ENCODE peak calls at places on chromosomes 13 and 19, in five cellular contexts. H, Y, W, X and E are unnamed samples.

GRCh38 chr19:10339380-10339960 is at the start of gene ICAM3:
- DNase-seq in H (no peak), Y (no peak), W (no peak), X (no peak), E (no peak)

GRCh38 chr19:11539495-11540365 is 1.1 kb downstream of the CNN1 start:
- DNase-seq in H (no peak), Y (no peak), W (peak), X (peak), E (no peak)

GRCh38 chr19:48618278-48618915 is 581 bp downstream of the RPL18 start:
- DNase-seq in H (no peak), Y (no peak), W (peak), X (no peak), E (no peak)

GRCh38 chr19:16614941-16615340 is 13.1 kb downstream of the MED26 start:
- DNase-seq in H (no peak), Y (no peak), W (no peak), X (no peak), E (no peak)

GRCh38 chr13:41407380-41407779 is 50.0 kb upstream of the RGCC start:
- DNase-seq in H (peak), Y (peak), W (peak), X (no peak), E (no peak)

GRCh38 chr13:41040584-41041334 is 20.6 kb upstream of the WBP4 start:
- DNase-seq in H (no peak), Y (no peak), W (no peak), X (no peak), E (no peak)

GRCh38 chr13:29753593-29754485 is 96.6 kb downstream of the UBL3 start:
- DNase-seq in H (no peak), Y (no peak), W (peak), X (no peak), E (no peak)

GRCh38 chr13:103067751-103068563 is 1.7 kb upstream of the SLC10A2 start:
- DNase-seq in H (no peak), Y (peak), W (no peak), X (no peak), E (no peak)

GRCh38 chr13:45786293-45786920 is 65.1 kb downstream of the SIAH3 start:
- DNase-seq in H (no peak), Y (no peak), W (no peak), X (no peak), E (no peak)

GRCh38 chr13:113654175-113654560 is 3.8 kb downstream of the ATP4B start:
- DNase-seq in H (no peak), Y (no peak), W (no peak), X (no peak), E (peak)

GRCh38 chr19:6412111-6412999 is 12.3 kb downstream of the KHSRP start:
- DNase-seq in H (no peak), Y (no peak), W (peak), X (peak), E (no peak)

GRCh38 chr19:58395220-58395978 is at the start of gene RNF225:
- DNase-seq in H (no peak), Y (peak), W (no peak), X (no peak), E (no peak)

GRCh38 chr19:14674764-14675163 is at the start of gene ADGRE3:
- DNase-seq in H (no peak), Y (no peak), W (peak), X (no peak), E (no peak)

GRCh38 chr19:16504271-16504670 is 8.1 kb downstream of the C19orf44 start:
- DNase-seq in H (no peak), Y (no peak), W (no peak), X (no peak), E (no peak)

GRCh38 chr19:40805258-40805868 is 6.4 kb downstream of the EGLN2 start:
- DNase-seq in H (no peak), Y (no peak), W (no peak), X (no peak), E (no peak)

GRCh38 chr19:48965806-48966540 is 864 bp downstream of the FTL start:
- DNase-seq in H (no peak), Y (peak), W (peak), X (peak), E (peak)

GRCh38 chr13:107211073-107211472 is 643.1 kb upstream of the ARGLU1 start:
- DNase-seq in H (peak), Y (peak), W (peak), X (peak), E (peak)

GRCh38 chr19:32138416-32138815 is 207.0 kb upstream of the ZNF507 start:
- DNase-seq in H (no peak), Y (no peak), W (no peak), X (no peak), E (no peak)

GRCh38 chr13:33340631-33341030 is 55.1 kb upstream of the STARD13 start:
- DNase-seq in H (no peak), Y (no peak), W (peak), X (no peak), E (no peak)

GRCh38 chr13:97367427-97367826 is 66.5 kb upstream of the RAP2A start:
- DNase-seq in H (no peak), Y (no peak), W (peak), X (peak), E (no peak)

GRCh38 chr13:27170221-27170520 is 1.4 kb downstream of the USP12 start:
- DNase-seq in H (no peak), Y (peak), W (no peak), X (no peak), E (no peak)

GRCh38 chr13:95723428-95723827 is 46.5 kb downstream of the DNAJC3 start:
- DNase-seq in H (no peak), Y (no peak), W (no peak), X (no peak), E (no peak)

GRCh38 chr19:50371914-50372475 is 4.3 kb upstream of the NR1H2 start:
- DNase-seq in H (no peak), Y (no peak), W (peak), X (no peak), E (no peak)

GRCh38 chr13:114107686-114108081 is 24.7 kb downstream of the RASA3 start:
- DNase-seq in H (no peak), Y (no peak), W (peak), X (no peak), E (peak)

GRCh38 chr13:98050041-98050466 is 92.8 kb upstream of the FARP1 start:
- DNase-seq in H (no peak), Y (peak), W (no peak), X (no peak), E (no peak)

GRCh38 chr19:56355517-56355916 is 37.8 kb downstream of the ZNF582 start:
- DNase-seq in H (no peak), Y (no peak), W (no peak), X (no peak), E (no peak)

GRCh38 chr13:113195360-113195759 is 13.1 kb downstream of the PCID2 start:
- DNase-seq in H (no peak), Y (no peak), W (no peak), X (no peak), E (no peak)

GRCh38 chr13:46367622-46368327 is 19.3 kb downstream of the RUBCNL start:
- DNase-seq in H (no peak), Y (peak), W (peak), X (no peak), E (no peak)

GRCh38 chr13:44815507-44816074 is 173.7 kb downstream of the NUFIP1 start:
- DNase-seq in H (peak), Y (peak), W (peak), X (peak), E (peak)

GRCh38 chr13:28137556-28137955 is 789 bp upstream of the PAN3 start:
- DNase-seq in H (no peak), Y (no peak), W (peak), X (peak), E (no peak)

GRCh38 chr13:46684287-46685001 is 112.5 kb downstream of the ESD start:
- DNase-seq in H (no peak), Y (no peak), W (no peak), X (peak), E (peak)

GRCh38 chr13:50713849-50714248 is 129.6 kb downstream of the DLEU7 start:
- DNase-seq in H (no peak), Y (peak), W (peak), X (no peak), E (no peak)

GRCh38 chr13:94291631-94292322 is 187.7 kb downstream of the DCT start:
- DNase-seq in H (no peak), Y (no peak), W (no peak), X (no peak), E (no peak)

GRCh38 chr13:81498969-81499368 is 1158.0 kb upstream of the SPRY2 start:
- DNase-seq in H (no peak), Y (no peak), W (no peak), X (no peak), E (no peak)

GRCh38 chr13:42758515-42758914 is 22.9 kb upstream of the FAM216B start:
- DNase-seq in H (no peak), Y (no peak), W (no peak), X (no peak), E (peak)

GRCh38 chr13:110268061-110268460 is 38.9 kb downstream of the COL4A1 start:
- DNase-seq in H (no peak), Y (no peak), W (no peak), X (no peak), E (no peak)

GRCh38 chr13:111947876-111948275 is 119.1 kb upstream of the SOX1 start:
- DNase-seq in H (no peak), Y (no peak), W (no peak), X (no peak), E (no peak)

GRCh38 chr19:20968092-20968491 is 45.0 kb downstream of the ZNF85 start:
- DNase-seq in H (no peak), Y (peak), W (no peak), X (no peak), E (no peak)

GRCh38 chr19:38667552-38668205 is 20.2 kb downstream of the ACTN4 start:
- DNase-seq in H (no peak), Y (no peak), W (peak), X (no peak), E (peak)

GRCh38 chr19:38665219-38665931 is 17.9 kb downstream of the ACTN4 start:
- DNase-seq in H (no peak), Y (no peak), W (peak), X (no peak), E (peak)

GRCh38 chr19:38664503-38665211 is 17.2 kb downstream of the ACTN4 start:
- DNase-seq in H (no peak), Y (no peak), W (no peak), X (no peak), E (peak)

GRCh38 chr19:38665950-38666661 is 18.7 kb downstream of the ACTN4 start:
- DNase-seq in H (no peak), Y (no peak), W (peak), X (peak), E (peak)

DNA sequence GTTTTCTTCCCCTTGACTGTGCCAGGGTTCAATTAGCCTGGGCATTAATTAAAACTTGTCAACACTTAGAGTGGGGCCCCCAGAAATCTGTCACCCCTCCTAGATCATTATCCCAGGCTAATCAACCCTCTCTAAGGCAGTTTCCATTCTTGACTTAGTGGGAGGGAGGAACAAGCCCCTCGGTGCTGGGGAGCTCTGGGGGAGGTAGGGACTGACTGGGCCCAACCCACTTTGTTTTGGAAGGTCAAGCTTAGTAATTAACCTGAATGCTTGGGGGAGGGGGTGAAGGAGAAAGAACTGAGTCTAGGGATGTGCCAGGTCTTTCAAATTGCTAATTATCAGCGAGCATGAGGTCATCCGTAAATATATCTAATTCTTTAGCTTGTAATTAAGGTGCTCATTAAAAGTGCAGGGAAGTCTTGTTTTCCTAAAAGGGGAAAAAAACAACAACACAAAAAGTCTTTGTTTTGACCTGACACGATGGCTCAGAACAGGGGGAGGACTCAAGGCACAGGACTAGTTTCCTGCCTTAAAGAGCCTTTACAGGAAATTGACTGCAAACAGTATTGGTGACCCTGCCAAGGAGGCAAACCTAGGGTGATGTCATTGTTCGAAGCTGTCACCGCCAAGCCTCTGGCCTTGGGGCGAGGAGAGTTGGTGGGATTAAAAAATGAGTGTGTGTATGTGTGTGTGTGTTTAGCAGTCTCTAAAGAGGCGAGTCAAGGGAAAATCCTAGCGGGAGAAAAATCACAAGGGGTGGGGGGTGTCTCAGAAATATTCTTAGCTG is 19.4 kb downstream of the ACTN4 start:
- DNase-seq in H (no peak), Y (peak), W (peak), X (peak), E (peak)
- H3K9ac ChIP-seq in H (peak), Y (peak), W (peak), X (no peak), E (peak)

GRCh38 chr19:30393046-30393445 is 20.9 kb downstream of the ZNF536 start:
- DNase-seq in H (no peak), Y (no peak), W (peak), X (no peak), E (no peak)
- H3K9ac ChIP-seq in H (no peak), Y (no peak), W (no peak), X (no peak), E (no peak)

DNA sequence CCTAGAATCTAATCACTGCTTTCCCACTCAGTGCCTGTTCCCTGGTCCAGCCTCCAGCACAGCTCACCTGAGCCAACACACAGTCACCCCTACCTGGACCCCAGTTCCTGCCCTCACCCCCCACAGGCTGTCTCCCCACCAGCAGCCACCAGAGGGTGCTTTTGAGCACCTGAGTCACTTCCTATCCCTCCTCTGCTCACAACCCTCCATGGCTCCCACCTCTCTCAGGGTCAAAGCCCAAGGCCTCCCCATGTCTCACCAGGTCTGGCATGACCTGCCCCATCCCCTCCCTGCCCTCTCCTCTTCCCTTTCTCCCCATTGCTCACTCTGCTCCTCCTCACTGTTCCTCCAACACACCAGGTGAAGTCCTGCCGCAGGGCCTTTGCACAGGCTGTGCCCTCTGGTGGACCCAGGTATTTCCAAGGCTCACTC is 7.1 kb upstream of the DPP9 start:
- DNase-seq in H (no peak), Y (no peak), W (peak), X (no peak), E (peak)
- H3K9ac ChIP-seq in H (no peak), Y (no peak), W (no peak), X (no peak), E (no peak)

GRCh38 chr19:42120276-42121010 is 11.8 kb downstream of the POU2F2 start:
- DNase-seq in H (no peak), Y (no peak), W (no peak), X (no peak), E (no peak)
- H3K9ac ChIP-seq in H (no peak), Y (no peak), W (no peak), X (no peak), E (no peak)

DNA sequence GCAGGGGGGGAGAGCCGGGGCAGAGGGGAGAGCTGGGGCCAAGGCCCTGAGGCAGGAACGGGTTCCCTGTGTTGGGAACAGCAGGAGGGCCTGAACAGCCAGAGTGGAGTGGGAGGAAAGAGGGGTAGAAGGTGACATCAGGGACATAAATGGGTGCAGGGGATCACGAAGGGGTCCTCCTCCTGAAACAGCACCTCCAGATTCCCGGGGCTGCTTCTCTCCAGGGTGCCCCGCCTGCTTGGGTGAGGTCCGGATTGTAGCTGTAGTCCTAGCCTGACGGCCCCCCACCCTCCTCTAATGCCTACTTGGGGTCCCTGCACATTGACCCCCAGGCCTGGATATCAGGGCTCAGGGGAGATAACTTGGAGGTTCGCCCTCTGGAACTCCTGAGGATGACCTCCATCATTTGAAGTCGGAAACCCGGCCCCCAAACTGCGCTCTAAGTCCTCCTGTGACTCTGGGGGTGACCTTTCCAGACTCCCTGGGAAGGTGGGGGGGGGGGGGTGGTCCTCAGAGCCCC is 473 bp upstream of the SCN1B start:
- DNase-seq in H (no peak), Y (peak), W (peak), X (no peak), E (peak)
- H3K9ac ChIP-seq in H (no peak), Y (no peak), W (peak), X (no peak), E (peak)

GRCh38 chr19:19485998-19486290 is 29.4 kb downstream of the TSSK6 start:
- DNase-seq in H (no peak), Y (no peak), W (no peak), X (no peak), E (no peak)
- H3K9ac ChIP-seq in H (no peak), Y (no peak), W (no peak), X (no peak), E (no peak)

GRCh38 chr19:2774953-2775555 is 8.0 kb downstream of the SGTA start:
- DNase-seq in H (no peak), Y (no peak), W (no peak), X (no peak), E (no peak)
- H3K9ac ChIP-seq in H (no peak), Y (no peak), W (no peak), X (no peak), E (no peak)

DNA sequence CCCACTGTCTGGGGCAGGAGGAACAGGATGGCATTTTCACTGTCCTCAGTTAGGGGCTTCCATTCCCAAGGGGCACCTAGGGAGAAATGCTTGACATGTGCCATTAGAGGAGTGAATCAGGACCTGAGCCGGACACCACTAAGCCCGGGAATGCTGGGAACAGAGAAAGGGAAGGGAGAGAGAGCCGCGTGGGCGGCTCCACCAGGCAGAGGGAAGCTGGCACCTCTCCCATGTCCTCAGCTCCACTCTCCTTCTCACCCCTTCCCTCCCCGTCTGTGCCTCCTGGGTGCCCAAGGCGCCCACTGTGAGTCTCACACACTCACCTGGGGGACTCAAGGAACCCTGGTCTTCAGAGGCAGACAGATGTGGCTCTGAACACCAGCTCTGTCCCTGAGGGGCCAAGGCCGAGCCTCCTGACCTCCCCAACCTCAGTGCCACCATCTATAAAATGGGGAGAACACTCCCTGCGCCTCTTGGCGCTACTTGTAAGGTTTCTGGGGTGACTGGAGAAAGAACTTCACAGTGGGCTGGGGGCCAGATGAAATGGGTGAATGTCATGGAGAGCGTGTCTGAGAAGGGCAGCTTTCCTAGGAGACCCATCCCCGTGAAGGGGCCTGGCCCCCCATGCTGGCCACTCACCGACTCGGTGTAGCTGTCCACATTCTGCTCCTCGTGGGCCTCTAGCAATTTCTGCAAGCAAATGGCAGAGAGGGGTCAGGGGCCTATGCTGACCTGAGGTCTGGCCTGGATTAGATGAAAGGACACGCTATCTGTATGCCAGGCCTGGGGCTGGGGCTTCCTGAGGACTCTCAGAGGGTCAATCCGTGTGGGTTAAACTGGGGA is 5.3 kb upstream of the KPTN start:
- DNase-seq in H (no peak), Y (no peak), W (peak), X (no peak), E (no peak)
- H3K9ac ChIP-seq in H (no peak), Y (no peak), W (no peak), X (no peak), E (no peak)